ENCODE peak calls at places on chromosomes 12 and 14, in four cellular contexts. One of them, this sample, is unnamed.

GRCh38 chr12:126355346-126355745 is 1290.1 kb downstream of the AACS start:
- DNase-seq in MM.1S: peak
- DNase-seq in mammary epithelial cell: no peak
- DNase-seq in PC-3: no peak
- DNase-seq in this sample: no peak

GRCh38 chr14:72619071-72619710 is 274.7 kb downstream of the DPF3 start:
- DNase-seq in mammary epithelial cell: peak
- DNase-seq in PC-3: peak
- DNase-seq in MM.1S: no peak
- DNase-seq in this sample: no peak

GRCh38 chr14:51860164-51860835 is at the start of gene GNG2:
- DNase-seq in PC-3: peak
- DNase-seq in MM.1S: peak
- DNase-seq in mammary epithelial cell: peak
- DNase-seq in this sample: peak

GRCh38 chr12:67578976-67579661 is 69.4 kb upstream of the DYRK2 start:
- DNase-seq in MM.1S: peak
- DNase-seq in mammary epithelial cell: peak
- DNase-seq in PC-3: no peak
- DNase-seq in this sample: peak

GRCh38 chr14:69298131-69299071 is 38.4 kb downstream of the GALNT16 start:
- DNase-seq in PC-3: no peak
- DNase-seq in MM.1S: no peak
- DNase-seq in mammary epithelial cell: no peak
- DNase-seq in this sample: no peak

GRCh38 chr12:1803736-1804135 is 16.6 kb upstream of the LRTM2 start:
- DNase-seq in mammary epithelial cell: no peak
- DNase-seq in MM.1S: no peak
- DNase-seq in PC-3: no peak
- DNase-seq in this sample: no peak

GRCh38 chr12:92185052-92185451 is 39.4 kb upstream of the BTG1 start:
- DNase-seq in mammary epithelial cell: no peak
- DNase-seq in MM.1S: peak
- DNase-seq in PC-3: no peak
- DNase-seq in this sample: peak

GRCh38 chr12:3295225-3295624 is 195.8 kb upstream of the PRMT8 start:
- DNase-seq in MM.1S: no peak
- DNase-seq in PC-3: no peak
- DNase-seq in mammary epithelial cell: no peak
- DNase-seq in this sample: no peak

GRCh38 chr14:74568896-74569295 is 43.1 kb downstream of the LTBP2 start:
- DNase-seq in PC-3: no peak
- DNase-seq in mammary epithelial cell: peak
- DNase-seq in MM.1S: no peak
- DNase-seq in this sample: no peak

DNA sequence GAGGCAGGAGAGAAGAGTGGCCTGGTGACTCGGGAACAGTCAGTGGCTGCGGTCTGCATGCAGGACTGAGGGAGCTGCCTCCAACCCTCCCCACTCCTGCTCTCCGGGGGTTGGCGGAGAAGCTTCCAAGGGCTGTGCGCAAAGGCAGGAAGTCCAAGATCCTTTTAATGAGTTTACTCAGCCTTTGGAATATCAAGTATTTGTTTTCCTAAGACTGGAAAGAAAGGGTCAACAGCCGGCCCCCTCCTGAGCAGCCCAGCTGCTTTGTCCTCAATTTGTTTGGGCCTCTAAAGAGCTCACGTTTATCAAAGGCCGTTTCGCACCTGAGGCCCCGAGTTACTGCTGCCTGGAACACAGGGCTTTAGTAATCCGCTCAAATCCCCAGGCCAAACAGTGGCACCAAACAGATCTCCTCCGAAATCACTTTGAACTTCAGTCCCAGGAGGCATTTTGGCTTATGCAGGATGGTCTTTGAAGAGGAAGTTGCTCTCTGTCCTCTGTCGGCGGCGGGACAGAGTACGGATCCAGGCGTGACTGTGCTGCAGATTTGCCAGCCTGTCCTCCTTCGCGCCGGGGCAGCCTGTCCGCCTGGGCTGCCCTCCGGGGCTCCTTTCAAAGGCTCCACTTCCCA is 117.2 kb upstream of the FZD10 start:
- DNase-seq in MM.1S: no peak
- DNase-seq in mammary epithelial cell: no peak
- DNase-seq in PC-3: no peak
- DNase-seq in this sample: no peak
- TF ChIP-seq EZH2 in MM.1S: no peak
- TF ChIP-seq EZH2 in mammary epithelial cell: no peak
- TF ChIP-seq EZH2 in PC-3: no peak
- TF ChIP-seq EZH2 in this sample: no peak

DNA sequence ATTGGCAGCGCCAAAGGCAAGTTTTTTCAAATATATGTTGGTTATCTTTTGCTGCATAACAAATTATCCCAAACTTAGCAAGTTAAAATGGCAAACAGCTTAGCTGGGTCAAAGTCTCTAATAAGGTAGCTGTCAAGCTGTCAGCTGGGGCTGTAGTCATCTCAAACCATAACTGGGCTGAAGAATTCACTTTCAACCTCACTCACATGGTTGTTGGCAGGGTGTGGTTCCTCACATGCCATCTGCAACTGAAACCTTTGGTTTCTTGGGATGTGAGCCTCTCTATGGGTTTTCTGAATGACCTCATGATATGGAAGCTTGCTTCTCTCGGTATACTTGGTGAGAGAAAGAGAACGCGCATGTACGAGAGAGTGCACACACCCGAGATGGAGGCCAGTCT is 125.4 kb downstream of the LRIG3 start:
- DNase-seq in PC-3: no peak
- DNase-seq in MM.1S: peak
- DNase-seq in mammary epithelial cell: peak
- DNase-seq in this sample: no peak
- H2AFZ ChIP-seq in PC-3: no peak
- H2AFZ ChIP-seq in MM.1S: no peak
- H2AFZ ChIP-seq in mammary epithelial cell: no peak
- H2AFZ ChIP-seq in this sample: no peak

GRCh38 chr14:103385153-103385993 is at the start of gene MARK3:
- DNase-seq in MM.1S: peak
- DNase-seq in mammary epithelial cell: peak
- DNase-seq in PC-3: peak
- DNase-seq in this sample: peak
- TF ChIP-seq EZH2 in MM.1S: no peak
- TF ChIP-seq EZH2 in mammary epithelial cell: no peak
- TF ChIP-seq EZH2 in PC-3: no peak
- TF ChIP-seq EZH2 in this sample: no peak

GRCh38 chr12:38601970-38602369 is 285.4 kb downstream of the ALG10B start:
- DNase-seq in mammary epithelial cell: no peak
- DNase-seq in MM.1S: no peak
- DNase-seq in PC-3: peak
- DNase-seq in this sample: no peak
- H2AFZ ChIP-seq in mammary epithelial cell: no peak
- H2AFZ ChIP-seq in MM.1S: no peak
- H2AFZ ChIP-seq in PC-3: no peak
- H2AFZ ChIP-seq in this sample: no peak

GRCh38 chr12:119614705-119615104 is 21.1 kb downstream of the TMEM233 start:
- DNase-seq in MM.1S: no peak
- DNase-seq in PC-3: peak
- DNase-seq in mammary epithelial cell: no peak
- DNase-seq in this sample: no peak
- TF ChIP-seq EZH2 in MM.1S: no peak
- TF ChIP-seq EZH2 in PC-3: no peak
- TF ChIP-seq EZH2 in mammary epithelial cell: no peak
- TF ChIP-seq EZH2 in this sample: no peak

DNA sequence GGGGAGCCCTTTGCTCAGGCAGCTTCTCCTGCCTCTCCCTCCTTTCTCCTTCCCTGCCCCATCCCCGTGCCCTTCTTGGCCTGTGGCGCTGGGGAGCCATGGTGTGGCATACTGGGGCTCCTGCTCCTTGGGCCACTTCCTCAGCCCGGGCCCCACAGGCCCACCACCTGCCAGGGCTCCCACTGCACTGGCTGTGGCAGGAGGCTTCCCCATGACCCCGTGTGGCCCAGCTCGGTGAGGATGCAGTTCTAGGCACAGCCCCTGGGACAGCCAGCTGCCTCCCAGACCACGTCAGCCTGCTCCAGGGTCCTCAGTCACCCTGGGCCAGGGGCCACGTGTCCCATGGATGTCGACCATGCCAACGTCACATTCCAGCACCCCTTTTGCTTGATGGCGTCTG is 13.0 kb upstream of the AMN start:
- DNase-seq in PC-3: no peak
- DNase-seq in MM.1S: no peak
- DNase-seq in mammary epithelial cell: no peak
- DNase-seq in this sample: no peak
- H2AFZ ChIP-seq in PC-3: no peak
- H2AFZ ChIP-seq in MM.1S: no peak
- H2AFZ ChIP-seq in mammary epithelial cell: no peak
- H2AFZ ChIP-seq in this sample: no peak

GRCh38 chr14:36503771-36504741 is 16.0 kb downstream of the NKX2-1 start:
- DNase-seq in PC-3: no peak
- DNase-seq in mammary epithelial cell: no peak
- DNase-seq in MM.1S: no peak
- DNase-seq in this sample: no peak
- TF ChIP-seq EZH2 in PC-3: no peak
- TF ChIP-seq EZH2 in mammary epithelial cell: peak
- TF ChIP-seq EZH2 in MM.1S: no peak
- TF ChIP-seq EZH2 in this sample: no peak

GRCh38 chr12:78330131-78330530 is 499.4 kb downstream of the NAV3 start:
- DNase-seq in mammary epithelial cell: no peak
- DNase-seq in MM.1S: no peak
- DNase-seq in PC-3: no peak
- DNase-seq in this sample: no peak
- H2AFZ ChIP-seq in mammary epithelial cell: no peak
- H2AFZ ChIP-seq in MM.1S: no peak
- H2AFZ ChIP-seq in PC-3: no peak
- H2AFZ ChIP-seq in this sample: no peak

GRCh38 chr12:26346748-26347147 is 151.4 kb downstream of the SSPN start:
- DNase-seq in mammary epithelial cell: no peak
- DNase-seq in MM.1S: no peak
- DNase-seq in PC-3: peak
- DNase-seq in this sample: no peak
- TF ChIP-seq EZH2 in mammary epithelial cell: no peak
- TF ChIP-seq EZH2 in MM.1S: no peak
- TF ChIP-seq EZH2 in PC-3: no peak
- TF ChIP-seq EZH2 in this sample: no peak

This sample was measured in DND-41.